ENCODE peak calls at places on chromosomes 4 and X, in four cellular contexts. W, E, N and S are unnamed samples.

GRCh38 chr4:128349921-128350320 is 62.3 kb upstream of the PGRMC2 start:
- DNase-seq in W (no peak), E (peak; percentile 92), N (no peak), S (peak; percentile 62)

GRCh38 chrX:16827225-16827624 is 41.0 kb downstream of the TXLNG start:
- DNase-seq in N (no peak), E (no peak), W (no peak), S (no peak)

GRCh38 chrX:45799576-45799975 is 598.9 kb upstream of the DIPK2B start:
- DNase-seq in E (no peak), W (no peak), N (no peak), S (no peak)

GRCh38 chr4:18138076-18138665 is 116.6 kb upstream of the LCORL start:
- DNase-seq in W (no peak), E (peak; percentile 9), N (no peak), S (no peak)

GRCh38 chr4:13289391-13289790 is 194.7 kb downstream of the RAB28 start:
- DNase-seq in N (no peak), W (no peak), E (no peak), S (no peak)

GRCh38 chr4:79747252-79747651 is 325.8 kb downstream of the ANTXR2 start:
- DNase-seq in E (no peak), N (no peak), W (no peak), S (no peak)

GRCh38 chrX:40176256-40176978 is 78.7 kb upstream of the BCOR start:
- DNase-seq in N (no peak), W (peak; percentile 81), E (peak; percentile 35), S (peak; percentile 28)

GRCh38 chr4:105859233-105859632 is 36.0 kb upstream of the NPNT start:
- DNase-seq in N (peak; percentile 9), E (peak; percentile 13), W (no peak), S (peak; percentile 10)

GRCh38 chr4:40209401-40209800 is 12.6 kb downstream of the RHOH start:
- DNase-seq in E (no peak), N (no peak), W (no peak), S (no peak)

GRCh38 chr4:61763682-61764081 is 563.6 kb downstream of the ADGRL3 start:
- DNase-seq in E (no peak), W (no peak), N (no peak), S (no peak)

GRCh38 chr4:77190053-77190452 is 33.0 kb downstream of the CCNG2 start:
- DNase-seq in E (no peak), N (no peak), W (no peak), S (no peak)

GRCh38 chr4:33709247-33709646 is 2535.1 kb downstream of the ARAP2 start:
- DNase-seq in E (no peak), N (no peak), W (no peak), S (no peak)

GRCh38 chrX:69149466-69150293 is 15.6 kb downstream of the PJA1 start:
- DNase-seq in N (no peak), E (no peak), W (no peak), S (no peak)

GRCh38 chrX:54977387-54977786 is 16.6 kb downstream of the PFKFB1 start:
- DNase-seq in N (no peak), E (no peak), W (no peak), S (no peak)

GRCh38 chrX:54980334-54980733 is 13.7 kb downstream of the PFKFB1 start:
- DNase-seq in N (no peak), W (no peak), E (no peak), S (no peak)

GRCh38 chrX:54979432-54979831 is 14.6 kb downstream of the PFKFB1 start:
- DNase-seq in N (no peak), E (no peak), W (no peak), S (no peak)

GRCh38 chrX:54978448-54978847 is 15.5 kb downstream of the PFKFB1 start:
- DNase-seq in N (no peak), W (no peak), E (peak; percentile 61), S (peak; percentile 24)
- TF ChIP-seq CHD4 in N (no peak), W (no peak), E (no peak), S (no peak)

GRCh38 chr4:11297201-11297600 is 131.5 kb downstream of the HS3ST1 start:
- DNase-seq in W (no peak), N (no peak), E (no peak), S (no peak)
- TF ChIP-seq CHD4 in W (no peak), N (no peak), E (no peak), S (no peak)

DNA sequence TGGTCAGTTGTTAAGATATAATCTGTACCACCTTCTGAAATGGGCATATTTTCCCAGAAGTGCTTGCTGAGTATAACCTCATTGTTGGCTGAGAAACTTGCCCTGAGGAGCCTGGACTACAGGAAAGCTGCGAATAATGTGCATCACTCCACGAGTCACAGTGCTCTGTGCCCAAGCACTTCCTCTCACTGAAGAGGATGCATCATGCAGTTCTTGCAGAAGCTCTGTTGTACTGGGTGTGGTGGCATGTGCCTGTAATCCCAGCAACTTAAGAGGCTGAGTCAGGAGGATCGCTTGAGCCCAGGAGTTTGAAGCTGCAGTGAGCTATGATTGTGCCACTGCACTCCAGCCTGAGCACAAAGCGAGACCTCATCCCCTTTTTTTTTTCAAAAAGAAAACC is 56.9 kb downstream of the DOCK11 start:
- DNase-seq in N (no peak), E (no peak), W (no peak), S (peak; percentile 63)
- TF ChIP-seq CHD4 in N (no peak), E (no peak), W (no peak), S (no peak)

GRCh38 chrX:104013158-104013557 is 350 bp downstream of the H2BW1 start:
- DNase-seq in W (no peak), N (no peak), E (no peak), S (no peak)

GRCh38 chrX:104013606-104014005 is at the start of gene H2BW1:
- DNase-seq in E (no peak), N (no peak), W (peak; percentile 12), S (no peak)

GRCh38 chrX:104018126-104018525 is 4.6 kb upstream of the H2BW1 start:
- DNase-seq in W (no peak), N (no peak), E (no peak), S (no peak)
- TF ChIP-seq CHD4 in W (no peak), N (no peak), E (no peak), S (no peak)

DNA sequence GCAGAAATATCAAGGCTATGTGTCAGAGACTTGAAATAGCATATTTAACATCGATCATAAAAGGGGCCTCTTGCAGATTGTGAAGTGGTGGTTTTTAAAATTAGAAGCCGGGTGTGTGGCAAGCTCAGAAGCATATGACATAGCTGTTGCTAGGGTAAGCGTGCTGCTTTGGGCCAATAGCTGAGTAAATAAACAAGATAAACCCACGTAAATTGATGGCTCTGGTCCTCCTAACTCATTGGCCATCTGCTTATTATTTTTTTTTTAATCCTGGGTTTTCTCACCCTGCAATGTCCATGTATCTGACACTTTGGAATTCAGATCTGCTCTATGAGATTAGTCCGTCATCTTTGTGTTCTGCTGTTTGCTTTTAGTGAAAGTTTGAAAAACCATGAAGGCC is 32.6 kb upstream of the STOX2 start:
- DNase-seq in W (no peak), N (no peak), E (no peak), S (no peak)
- TF ChIP-seq CHD4 in W (no peak), N (no peak), E (no peak), S (no peak)